ENCODE peak calls at places on chromosomes 13 and 19, in eight cellular contexts. R, F, G, B, H, X, Y and Q are unnamed samples.
A peak's percentile ranks its signal among the peaks of the same experiment; 100 is the strongest.

GRCh38 chr19:30369833-30370232 is 2.4 kb upstream of the ZNF536 start:
- DNase-seq in Y (no peak), H (no peak), X (no peak), R (no peak), B (no peak), G (no peak), F (no peak), Q (no peak)

GRCh38 chr13:110254751-110255553 is 52.0 kb downstream of the COL4A1 start:
- DNase-seq in B (no peak), X (no peak), R (no peak), G (no peak), H (no peak), Y (no peak), F (no peak), Q (no peak)

GRCh38 chr19:43901395-43902390 is 33.4 kb downstream of the ZNF45 start:
- DNase-seq in B (peak; percentile 64), X (peak; percentile 26), G (peak; percentile 69), H (no peak), Y (peak; percentile 67), R (peak; percentile 64), F (peak; percentile 57), Q (peak; percentile 79)

GRCh38 chr19:50549927-50550593 is 18.2 kb downstream of the LRRC4B start:
- DNase-seq in F (no peak), G (no peak), X (no peak), R (no peak), H (no peak), Y (no peak), B (no peak), Q (no peak)

GRCh38 chr19:34408421-34408820 is 4.2 kb downstream of the PDCD2L start:
- DNase-seq in X (no peak), R (no peak), H (no peak), G (no peak), Y (no peak), B (no peak), F (no peak), Q (no peak)

GRCh38 chr13:51733656-51734334 is 70.2 kb downstream of the DHRS12 start:
- DNase-seq in R (peak; percentile 64), B (no peak), G (no peak), H (no peak), F (no peak), Y (no peak), X (no peak), Q (peak; percentile 55)

GRCh38 chr19:40474737-40475136 is 7.9 kb downstream of the SPTBN4 start:
- DNase-seq in Y (no peak), B (no peak), R (no peak), G (no peak), H (no peak), X (no peak), F (no peak), Q (no peak)

GRCh38 chr19:3243851-3244700 is 19.6 kb downstream of the CELF5 start:
- DNase-seq in Y (peak; percentile 67), F (peak; percentile 22), G (peak; percentile 75), B (peak; percentile 15), R (no peak), H (peak; percentile 63), X (no peak), Q (peak; percentile 75)

GRCh38 chr19:49799798-49800376 is 13.2 kb downstream of the FUZ start:
- DNase-seq in G (no peak), F (no peak), Y (no peak), B (no peak), R (no peak), H (no peak), X (no peak), Q (no peak)

GRCh38 chr19:1282588-1283206 is 3.0 kb upstream of the EFNA2 start:
- DNase-seq in H (no peak), Y (no peak), X (no peak), R (no peak), F (no peak), G (no peak), B (no peak), Q (no peak)

GRCh38 chr19:35533822-35534521 is 716 bp downstream of the GAPDHS start:
- DNase-seq in F (peak; percentile 67), B (no peak), X (no peak), R (no peak), G (no peak), H (no peak), Y (no peak), Q (no peak)

GRCh38 chr13:102234618-102235017 is 167.2 kb downstream of the FGF14 start:
- DNase-seq in H (peak; percentile 48), X (no peak), F (no peak), Y (no peak), R (no peak), B (no peak), G (no peak), Q (peak; percentile 47)

GRCh38 chr19:48501961-48502719 is 9.5 kb downstream of the LMTK3 start:
- DNase-seq in G (no peak), R (peak; percentile 72), X (no peak), B (no peak), F (no peak), Y (peak; percentile 91), H (peak; percentile 92), Q (peak; percentile 97)

GRCh38 chr19:14505488-14506239 is 9.7 kb upstream of the GIPC1 start:
- DNase-seq in X (peak; percentile 81), F (peak; percentile 70), B (no peak), R (peak; percentile 54), G (peak; percentile 65), Y (no peak), H (peak; percentile 99), Q (peak; percentile 89)

GRCh38 chr19:58556633-58557252 is 1.7 kb downstream of the UBE2M start:
- DNase-seq in F (no peak), Y (no peak), X (no peak), B (no peak), G (no peak), R (no peak), H (no peak), Q (no peak)

GRCh38 chr19:35354898-35355297 is 3.4 kb upstream of the FFAR3 start:
- DNase-seq in B (no peak), H (no peak), F (no peak), Y (no peak), G (no peak), R (no peak), X (no peak), Q (no peak)

GRCh38 chr13:77519808-77520207 is 15.7 kb upstream of the SCEL start:
- DNase-seq in F (no peak), R (no peak), B (no peak), Y (no peak), H (peak; percentile 51), X (no peak), G (no peak), Q (no peak)

GRCh38 chr13:100068532-100068931 is 20.4 kb upstream of the PCCA start:
- DNase-seq in X (no peak), B (no peak), H (no peak), G (no peak), F (no peak), R (no peak), Y (no peak), Q (no peak)

GRCh38 chr13:100059827-100060226 is 29.1 kb upstream of the PCCA start:
- DNase-seq in H (no peak), G (no peak), B (no peak), R (no peak), X (no peak), F (no peak), Y (no peak), Q (no peak)

GRCh38 chr13:100069278-100069677 is 19.6 kb upstream of the PCCA start:
- DNase-seq in X (no peak), F (no peak), G (no peak), R (no peak), H (no peak), Y (no peak), B (no peak), Q (peak; percentile 87)

GRCh38 chr13:100063333-100063732 is 25.6 kb upstream of the PCCA start:
- DNase-seq in F (no peak), Y (no peak), X (no peak), H (no peak), R (no peak), B (no peak), G (no peak), Q (peak; percentile 23)

GRCh38 chr13:100063906-100064305 is 25.0 kb upstream of the PCCA start:
- DNase-seq in B (no peak), F (no peak), R (no peak), Y (no peak), X (no peak), H (no peak), G (no peak), Q (no peak)
- TF ChIP-seq CTCF in B (no peak), F (no peak), R (no peak), Y (no peak), X (no peak), H (no peak), G (no peak), Q (no peak)

GRCh38 chr13:91809161-91809560 is 410.7 kb downstream of the GPC5 start:
- DNase-seq in F (no peak), Y (no peak), G (no peak), H (no peak), B (no peak), R (no peak), X (no peak), Q (no peak)

GRCh38 chr13:91804724-91805123 is 406.3 kb downstream of the GPC5 start:
- DNase-seq in Y (no peak), X (no peak), H (no peak), B (no peak), G (no peak), R (no peak), F (no peak), Q (no peak)

GRCh38 chr13:91802957-91803356 is 404.5 kb downstream of the GPC5 start:
- DNase-seq in Y (no peak), H (no peak), R (no peak), B (no peak), G (no peak), X (no peak), F (no peak), Q (no peak)

DNA sequence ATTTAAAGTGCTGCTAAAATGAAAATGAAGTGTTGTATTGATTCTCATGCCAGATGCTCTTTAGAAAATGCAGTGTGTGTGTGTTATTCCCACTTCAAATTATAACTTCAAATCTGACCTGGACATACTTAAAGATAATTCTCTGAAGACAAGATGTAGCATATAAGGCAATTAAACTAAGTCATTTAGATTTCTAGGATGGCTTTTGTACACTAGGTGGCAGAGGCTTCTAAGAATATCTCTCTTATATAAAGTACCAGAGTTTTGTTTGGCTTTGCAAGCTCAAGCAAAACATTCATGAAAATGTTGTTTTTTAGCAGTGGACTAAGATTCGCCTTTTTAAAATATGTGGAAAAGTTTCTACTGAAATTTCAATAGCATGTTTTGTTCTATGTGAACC is 407.2 kb downstream of the GPC5 start:
- DNase-seq in R (no peak), H (peak; percentile 4), F (no peak), X (no peak), G (no peak), Y (no peak), B (no peak), Q (no peak)
- TF ChIP-seq CTCF in R (no peak), H (peak; percentile 13), F (no peak), X (no peak), G (peak; percentile 44), Y (no peak), B (peak; percentile 13), Q (no peak)

GRCh38 chr13:27194895-27195764 is 23.5 kb upstream of the USP12 start:
- DNase-seq in F (no peak), B (peak; percentile 84), X (no peak), Y (no peak), H (peak; percentile 95), G (no peak), R (no peak), Q (peak; percentile 93)
- TF ChIP-seq CTCF in F (no peak), B (no peak), X (no peak), Y (no peak), H (no peak), G (no peak), R (no peak), Q (no peak)

GRCh38 chr19:45346449-45346848 is 5.9 kb downstream of the KLC3 start:
- DNase-seq in H (no peak), Y (no peak), F (no peak), B (no peak), X (no peak), G (no peak), R (no peak), Q (no peak)
- TF ChIP-seq CTCF in H (no peak), Y (peak; percentile 14), F (no peak), B (no peak), X (no peak), G (no peak), R (no peak), Q (no peak)